ENCODE peak calls at places on chromosome 1, in six cellular contexts. T is ovary, Z is tibial nerve, O is left ventricle myocardium inferior, H is cardiac muscle cell, B is mammary epithelial cell. M is an unnamed sample.

GRCh38 chr1:163346326-163346870 is 24.6 kb downstream of the NUF2 start:
- DNase-seq in Z (no peak), T (no peak), H (no peak), O (no peak), B (peak), M (no peak)

GRCh38 chr1:60765204-60765603 is 317.2 kb upstream of the NFIA start:
- DNase-seq in T (no peak), B (peak), H (peak), O (no peak), Z (no peak), M (no peak)

GRCh38 chr1:76620371-76620770 is 246.9 kb upstream of the ST6GALNAC5 start:
- DNase-seq in T (no peak), H (no peak), Z (no peak), O (no peak), B (no peak), M (no peak)

GRCh38 chr1:89088597-89088996 is 23.6 kb upstream of the GBP1 start:
- DNase-seq in T (no peak), Z (no peak), O (no peak), H (no peak), B (no peak), M (no peak)

GRCh38 chr1:103109291-103109920 is 1.1 kb upstream of the COL11A1 start:
- DNase-seq in H (peak), T (no peak), Z (no peak), O (no peak), B (no peak), M (no peak)

GRCh38 chr1:158089925-158090675 is 90.6 kb upstream of the CD1D start:
- DNase-seq in O (no peak), Z (no peak), T (no peak), B (no peak), H (no peak), M (no peak)

GRCh38 chr1:87833158-87833557 is 504.5 kb downstream of the LMO4 start:
- DNase-seq in Z (no peak), H (no peak), B (no peak), O (peak), T (peak), M (no peak)

GRCh38 chr1:178048883-178049282 is 45.0 kb upstream of the RASAL2 start:
- DNase-seq in T (no peak), B (peak), H (no peak), Z (no peak), O (no peak), M (no peak)

GRCh38 chr1:14924455-14925325 is 228.9 kb upstream of the TMEM51 start:
- DNase-seq in O (peak), Z (no peak), T (peak), H (peak), B (peak), M (no peak)

GRCh38 chr1:19009126-19009881 is 52.8 kb upstream of the IFFO2 start:
- DNase-seq in Z (no peak), H (no peak), O (no peak), B (no peak), T (no peak), M (no peak)

GRCh38 chr1:19011832-19012231 is 55.4 kb upstream of the IFFO2 start:
- DNase-seq in B (no peak), O (no peak), T (no peak), H (no peak), Z (no peak), M (no peak)

GRCh38 chr1:19009882-19010321 is 53.4 kb upstream of the IFFO2 start:
- DNase-seq in H (no peak), B (peak), Z (no peak), O (no peak), T (no peak), M (no peak)

GRCh38 chr1:19010503-19010902 is 54.0 kb upstream of the IFFO2 start:
- DNase-seq in O (no peak), B (no peak), Z (no peak), T (no peak), H (no peak), M (no peak)

GRCh38 chr1:19010995-19011696 is 54.7 kb upstream of the IFFO2 start:
- DNase-seq in B (peak), H (no peak), O (peak), T (peak), Z (peak), M (peak)
- H3K4me3 ChIP-seq in B (no peak), H (no peak), O (no peak), T (no peak), Z (no peak), M (no peak)

GRCh38 chr1:219460561-219461511 is 152.1 kb downstream of the ZC3H11B start:
- DNase-seq in Z (no peak), O (no peak), H (no peak), T (no peak), B (peak), M (no peak)
- H3K27ac ChIP-seq in Z (no peak), O (peak), H (no peak), T (no peak), B (no peak), M (no peak)

DNA sequence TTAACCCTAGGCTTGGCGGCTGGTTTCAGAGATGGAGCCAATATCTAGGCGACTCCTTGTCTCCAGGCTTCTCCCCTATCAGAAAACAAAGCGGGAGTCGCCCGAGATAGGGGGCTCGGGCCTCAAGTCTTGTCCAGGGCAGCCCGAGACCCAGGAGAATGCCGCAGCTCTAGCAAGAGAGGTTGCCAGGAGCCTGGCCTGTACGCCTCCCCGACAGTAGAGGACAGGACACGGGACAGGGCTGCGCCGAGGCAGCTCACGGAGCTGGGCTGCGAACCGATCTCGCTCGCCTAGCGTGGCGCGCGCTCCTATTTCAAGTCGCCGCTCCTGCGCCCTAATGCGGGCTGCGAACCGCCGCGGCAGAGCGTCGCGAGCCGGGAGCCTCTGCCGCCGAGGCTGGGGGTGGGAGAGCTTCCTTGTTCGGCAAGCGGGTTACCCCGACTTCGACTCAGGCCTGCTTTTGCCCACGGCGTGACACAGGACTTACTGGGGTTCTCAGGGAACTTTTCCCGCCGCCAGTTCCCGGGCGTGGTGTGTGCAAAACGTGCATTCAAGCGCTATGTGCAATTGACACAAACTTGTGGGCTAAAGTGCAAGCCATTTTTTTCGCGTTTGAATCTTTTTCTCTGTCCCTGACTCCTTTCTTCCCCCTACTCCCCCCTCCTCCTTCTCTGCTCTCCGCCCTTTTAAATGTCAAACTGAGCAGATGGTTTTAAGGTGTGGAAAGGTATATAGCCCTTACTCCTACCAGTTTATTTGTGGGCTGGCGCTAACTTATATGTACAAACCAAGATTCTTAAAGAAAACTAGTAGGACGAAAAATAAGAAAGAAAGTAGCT is 2.4 kb upstream of the PROX1 start:
- DNase-seq in O (no peak), Z (no peak), H (peak), B (no peak), T (no peak), M (no peak)
- H3K4me3 ChIP-seq in O (peak), Z (no peak), H (peak), B (no peak), T (no peak), M (no peak)

GRCh38 chr1:84298336-84298687 is 3.2 kb upstream of the SAMD13 start:
- DNase-seq in Z (peak), T (peak), B (peak), O (peak), H (peak), M (peak)
- H3K27ac ChIP-seq in Z (peak), T (no peak), B (no peak), O (peak), H (peak), M (no peak)

GRCh38 chr1:77682442-77683141 is at the start of gene ZZZ3:
- DNase-seq in O (peak), B (peak), T (peak), H (peak), Z (peak), M (peak)
- H3K4me3 ChIP-seq in O (peak), B (peak), T (peak), H (peak), Z (peak), M (peak)

GRCh38 chr1:116804736-116805135 is 50.5 kb downstream of the CD2 start:
- DNase-seq in B (no peak), Z (no peak), O (no peak), H (no peak), T (no peak), M (no peak)
- H3K27ac ChIP-seq in B (no peak), Z (no peak), O (no peak), H (no peak), T (no peak), M (peak)

GRCh38 chr1:220878223-220879081 is 791 bp upstream of the HLX start:
- DNase-seq in H (no peak), Z (peak), B (no peak), O (peak), T (no peak), M (no peak)
- H3K4me3 ChIP-seq in H (peak), Z (peak), B (peak), O (peak), T (peak), M (no peak)

GRCh38 chr1:19563336-19564097 is 78.2 kb upstream of the CAPZB start:
- DNase-seq in B (peak), Z (peak), H (no peak), O (peak), T (peak), M (no peak)

GRCh38 chr1:19560480-19560879 is 75.1 kb upstream of the CAPZB start:
- DNase-seq in B (no peak), T (no peak), H (no peak), O (no peak), Z (no peak), M (no peak)

GRCh38 chr1:19569786-19570185 is 74.3 kb upstream of the NBL1 start:
- DNase-seq in H (no peak), O (no peak), T (no peak), Z (no peak), B (no peak), M (no peak)

GRCh38 chr1:19559641-19560040 is 74.3 kb upstream of the CAPZB start:
- DNase-seq in H (no peak), Z (no peak), O (no peak), B (peak), T (no peak), M (no peak)

DNA sequence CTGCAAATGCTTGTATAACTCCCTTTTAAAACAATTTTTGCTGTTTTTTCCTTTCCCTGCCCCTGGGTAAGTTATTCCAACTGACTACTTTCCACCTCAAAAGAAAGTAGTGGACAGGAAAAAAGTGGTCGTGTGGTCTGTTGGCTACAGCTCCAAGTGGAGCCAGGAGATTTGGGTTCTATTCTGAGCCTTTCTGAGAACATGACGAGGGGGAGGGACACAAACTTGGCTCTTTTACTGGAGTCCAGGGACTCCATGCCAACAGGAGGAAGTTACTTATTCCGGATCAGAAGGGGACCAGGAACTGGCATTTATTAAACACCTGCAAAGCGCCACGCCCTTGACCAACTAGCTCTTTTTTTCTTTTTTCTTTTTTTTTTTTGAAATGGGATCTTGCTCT is 79.0 kb upstream of the CAPZB start:
- DNase-seq in B (no peak), O (no peak), H (no peak), T (no peak), Z (no peak), M (no peak)
- H3K27ac ChIP-seq in B (no peak), O (peak), H (no peak), T (peak), Z (peak), M (no peak)

M was measured in CD8-positive, alpha-beta memory T cell.